ENCODE peak calls at places on chromosomes 3 and 15, in five cellular contexts. One of them, this sample, is unnamed.

GRCh38 chr15:90001062-90001682 is at the start of gene ZNF710:
- DNase-seq in H1: no peak
- DNase-seq in lower lobe of right lung: peak; percentile 50
- DNase-seq in IMR-90: peak; percentile 66
- DNase-seq in cardiac muscle cell: peak; percentile 64
- DNase-seq in this sample: peak; percentile 80

GRCh38 chr3:152516195-152516594 is 247.5 kb downstream of the MBNL1 start:
- DNase-seq in lower lobe of right lung: no peak
- DNase-seq in IMR-90: no peak
- DNase-seq in cardiac muscle cell: no peak
- DNase-seq in H1: no peak
- DNase-seq in this sample: no peak

GRCh38 chr3:51942603-51943450 is 664 bp downstream of the PARP3 start:
- DNase-seq in lower lobe of right lung: peak; percentile 73
- DNase-seq in H1: no peak
- DNase-seq in IMR-90: peak; percentile 52
- DNase-seq in cardiac muscle cell: no peak
- DNase-seq in this sample: peak; percentile 78

GRCh38 chr3:38575279-38575843 is 74.1 kb downstream of the SCN5A start:
- DNase-seq in IMR-90: no peak
- DNase-seq in cardiac muscle cell: no peak
- DNase-seq in H1: no peak
- DNase-seq in lower lobe of right lung: peak; percentile 30
- DNase-seq in this sample: peak; percentile 17

GRCh38 chr15:60006203-60006782 is 2.2 kb downstream of the FOXB1 start:
- DNase-seq in IMR-90: peak; percentile 2
- DNase-seq in lower lobe of right lung: peak; percentile 52
- DNase-seq in H1: no peak
- DNase-seq in cardiac muscle cell: peak; percentile 39
- DNase-seq in this sample: no peak

GRCh38 chr3:194573680-194574437 is 59.4 kb downstream of the TMEM44 start:
- DNase-seq in IMR-90: peak; percentile 68
- DNase-seq in H1: no peak
- DNase-seq in cardiac muscle cell: peak; percentile 60
- DNase-seq in lower lobe of right lung: no peak
- DNase-seq in this sample: no peak

GRCh38 chr15:64921711-64922110 is 10.0 kb downstream of the ANKDD1A start:
- DNase-seq in IMR-90: no peak
- DNase-seq in cardiac muscle cell: no peak
- DNase-seq in lower lobe of right lung: no peak
- DNase-seq in H1: no peak
- DNase-seq in this sample: no peak

GRCh38 chr3:124202754-124203153 is 210.8 kb upstream of the ROPN1 start:
- DNase-seq in cardiac muscle cell: peak; percentile 20
- DNase-seq in IMR-90: no peak
- DNase-seq in H1: no peak
- DNase-seq in lower lobe of right lung: peak; percentile 48
- DNase-seq in this sample: peak; percentile 63

GRCh38 chr3:31997500-31997899 is 15.9 kb downstream of the ZNF860 start:
- DNase-seq in cardiac muscle cell: no peak
- DNase-seq in H1: no peak
- DNase-seq in IMR-90: no peak
- DNase-seq in lower lobe of right lung: no peak
- DNase-seq in this sample: no peak

GRCh38 chr3:153752405-153753027 is 368.7 kb upstream of the ARHGEF26 start:
- DNase-seq in IMR-90: no peak
- DNase-seq in lower lobe of right lung: no peak
- DNase-seq in cardiac muscle cell: no peak
- DNase-seq in H1: no peak
- DNase-seq in this sample: no peak

GRCh38 chr3:7340795-7341194 is 479.9 kb downstream of the GRM7 start:
- DNase-seq in IMR-90: no peak
- DNase-seq in lower lobe of right lung: no peak
- DNase-seq in cardiac muscle cell: no peak
- DNase-seq in H1: no peak
- DNase-seq in this sample: no peak

GRCh38 chr3:74167926-74168325 is 446.5 kb downstream of the CNTN3 start:
- DNase-seq in cardiac muscle cell: no peak
- DNase-seq in IMR-90: no peak
- DNase-seq in lower lobe of right lung: no peak
- DNase-seq in H1: no peak
- DNase-seq in this sample: no peak

GRCh38 chr3:45435961-45436360 is 47.6 kb downstream of the LARS2 start:
- DNase-seq in IMR-90: no peak
- DNase-seq in cardiac muscle cell: no peak
- DNase-seq in lower lobe of right lung: no peak
- DNase-seq in H1: no peak
- DNase-seq in this sample: no peak

GRCh38 chr15:68408971-68409370 is 23.0 kb downstream of the ITGA11 start:
- DNase-seq in H1: no peak
- DNase-seq in lower lobe of right lung: no peak
- DNase-seq in cardiac muscle cell: no peak
- DNase-seq in IMR-90: no peak
- DNase-seq in this sample: no peak

GRCh38 chr3:52023101-52023770 is 27.5 kb upstream of the RPL29 start:
- DNase-seq in IMR-90: no peak
- DNase-seq in lower lobe of right lung: no peak
- DNase-seq in cardiac muscle cell: no peak
- DNase-seq in H1: no peak
- DNase-seq in this sample: no peak

GRCh38 chr3:99505646-99506269 is 132.6 kb upstream of the COL8A1 start:
- DNase-seq in IMR-90: peak; percentile 96
- DNase-seq in lower lobe of right lung: peak; percentile 51
- DNase-seq in H1: no peak
- DNase-seq in cardiac muscle cell: no peak
- DNase-seq in this sample: peak; percentile 85

GRCh38 chr3:27335571-27335970 is 33.6 kb downstream of the NEK10 start:
- DNase-seq in cardiac muscle cell: no peak
- DNase-seq in IMR-90: no peak
- DNase-seq in H1: no peak
- DNase-seq in lower lobe of right lung: no peak
- DNase-seq in this sample: no peak

GRCh38 chr3:98770261-98771039 is 7.3 kb downstream of the ST3GAL6 start:
- DNase-seq in H1: no peak
- DNase-seq in cardiac muscle cell: no peak
- DNase-seq in lower lobe of right lung: peak; percentile 47
- DNase-seq in IMR-90: no peak
- DNase-seq in this sample: no peak

GRCh38 chr3:196604548-196604947 is 34.9 kb upstream of the NRROS start:
- DNase-seq in IMR-90: no peak
- DNase-seq in cardiac muscle cell: no peak
- DNase-seq in lower lobe of right lung: no peak
- DNase-seq in H1: no peak
- DNase-seq in this sample: no peak

GRCh38 chr3:176523114-176523513 is 674.2 kb downstream of the TBL1XR1 start:
- DNase-seq in cardiac muscle cell: no peak
- DNase-seq in IMR-90: no peak
- DNase-seq in H1: no peak
- DNase-seq in lower lobe of right lung: no peak
- DNase-seq in this sample: no peak

GRCh38 chr3:194869482-194870169 is 183.9 kb downstream of the FAM43A start:
- DNase-seq in lower lobe of right lung: no peak
- DNase-seq in cardiac muscle cell: no peak
- DNase-seq in IMR-90: peak; percentile 96
- DNase-seq in H1: no peak
- DNase-seq in this sample: no peak

GRCh38 chr3:128068156-128068620 is 16.0 kb downstream of the SEC61A1 start:
- DNase-seq in lower lobe of right lung: no peak
- DNase-seq in cardiac muscle cell: peak; percentile 58
- DNase-seq in IMR-90: peak; percentile 55
- DNase-seq in H1: no peak
- DNase-seq in this sample: no peak

GRCh38 chr3:41668366-41668765 is 293.5 kb downstream of the ULK4 start:
- DNase-seq in IMR-90: no peak
- DNase-seq in lower lobe of right lung: no peak
- DNase-seq in H1: no peak
- DNase-seq in cardiac muscle cell: no peak
- DNase-seq in this sample: no peak

GRCh38 chr3:46710671-46711295 is 6.9 kb downstream of the PRSS50 start:
- DNase-seq in H1: no peak
- DNase-seq in lower lobe of right lung: peak; percentile 27
- DNase-seq in IMR-90: no peak
- DNase-seq in cardiac muscle cell: no peak
- DNase-seq in this sample: peak; percentile 49

GRCh38 chr15:67762610-67763368 is 62.5 kb upstream of the SKOR1 start:
- DNase-seq in H1: no peak
- DNase-seq in cardiac muscle cell: no peak
- DNase-seq in lower lobe of right lung: no peak
- DNase-seq in IMR-90: peak; percentile 34
- DNase-seq in this sample: no peak

GRCh38 chr15:82621970-82622369 is 25.2 kb downstream of the CPEB1 start:
- DNase-seq in IMR-90: no peak
- DNase-seq in H1: no peak
- DNase-seq in cardiac muscle cell: no peak
- DNase-seq in lower lobe of right lung: no peak
- DNase-seq in this sample: no peak

GRCh38 chr15:38868326-38869114 is 303.9 kb upstream of the RASGRP1 start:
- DNase-seq in lower lobe of right lung: no peak
- DNase-seq in H1: no peak
- DNase-seq in cardiac muscle cell: no peak
- DNase-seq in IMR-90: peak; percentile 94
- DNase-seq in this sample: peak; percentile 80

GRCh38 chr15:89743011-89743410 is 8.0 kb downstream of the MESP1 start:
- DNase-seq in lower lobe of right lung: no peak
- DNase-seq in H1: no peak
- DNase-seq in IMR-90: no peak
- DNase-seq in cardiac muscle cell: no peak
- DNase-seq in this sample: no peak

GRCh38 chr15:89460048-89460447 is 36.3 kb downstream of the RHCG start:
- DNase-seq in IMR-90: no peak
- DNase-seq in cardiac muscle cell: no peak
- DNase-seq in H1: no peak
- DNase-seq in lower lobe of right lung: no peak
- DNase-seq in this sample: no peak

GRCh38 chr3:133479895-133480669 is 80.2 kb downstream of the BFSP2 start:
- DNase-seq in H1: no peak
- DNase-seq in lower lobe of right lung: no peak
- DNase-seq in IMR-90: no peak
- DNase-seq in cardiac muscle cell: no peak
- DNase-seq in this sample: no peak

GRCh38 chr3:88203537-88204143 is 53.9 kb downstream of the C3orf38 start:
- DNase-seq in IMR-90: peak; percentile 67
- DNase-seq in H1: no peak
- DNase-seq in cardiac muscle cell: peak; percentile 77
- DNase-seq in lower lobe of right lung: no peak
- DNase-seq in this sample: peak; percentile 71

GRCh38 chr3:47542614-47543173 is 29.2 kb upstream of the ELP6 start:
- DNase-seq in lower lobe of right lung: no peak
- DNase-seq in IMR-90: peak; percentile 16
- DNase-seq in H1: no peak
- DNase-seq in cardiac muscle cell: no peak
- DNase-seq in this sample: peak; percentile 81

GRCh38 chr3:122982202-122983185 is 45.1 kb downstream of the SEMA5B start:
- DNase-seq in lower lobe of right lung: no peak
- DNase-seq in cardiac muscle cell: peak; percentile 33
- DNase-seq in H1: no peak
- DNase-seq in IMR-90: no peak
- DNase-seq in this sample: no peak

GRCh38 chr3:141104151-141104741 is 53.1 kb downstream of the SPSB4 start:
- DNase-seq in lower lobe of right lung: peak; percentile 54
- DNase-seq in H1: no peak
- DNase-seq in cardiac muscle cell: no peak
- DNase-seq in IMR-90: no peak
- DNase-seq in this sample: no peak

GRCh38 chr3:130857336-130858026 is 36.4 kb upstream of the ATP2C1 start:
- DNase-seq in lower lobe of right lung: no peak
- DNase-seq in H1: no peak
- DNase-seq in cardiac muscle cell: no peak
- DNase-seq in IMR-90: no peak
- DNase-seq in this sample: no peak

GRCh38 chr3:104628185-104628789 is 738.4 kb upstream of the ALCAM start:
- DNase-seq in H1: no peak
- DNase-seq in IMR-90: peak; percentile 73
- DNase-seq in lower lobe of right lung: no peak
- DNase-seq in cardiac muscle cell: peak; percentile 73
- DNase-seq in this sample: no peak
- TF ChIP-seq CTCF in H1: peak; percentile 20
- TF ChIP-seq CTCF in IMR-90: peak; percentile 72
- TF ChIP-seq CTCF in lower lobe of right lung: peak; percentile 51
- TF ChIP-seq CTCF in cardiac muscle cell: peak; percentile 80
- TF ChIP-seq CTCF in this sample: peak; percentile 57

DNA sequence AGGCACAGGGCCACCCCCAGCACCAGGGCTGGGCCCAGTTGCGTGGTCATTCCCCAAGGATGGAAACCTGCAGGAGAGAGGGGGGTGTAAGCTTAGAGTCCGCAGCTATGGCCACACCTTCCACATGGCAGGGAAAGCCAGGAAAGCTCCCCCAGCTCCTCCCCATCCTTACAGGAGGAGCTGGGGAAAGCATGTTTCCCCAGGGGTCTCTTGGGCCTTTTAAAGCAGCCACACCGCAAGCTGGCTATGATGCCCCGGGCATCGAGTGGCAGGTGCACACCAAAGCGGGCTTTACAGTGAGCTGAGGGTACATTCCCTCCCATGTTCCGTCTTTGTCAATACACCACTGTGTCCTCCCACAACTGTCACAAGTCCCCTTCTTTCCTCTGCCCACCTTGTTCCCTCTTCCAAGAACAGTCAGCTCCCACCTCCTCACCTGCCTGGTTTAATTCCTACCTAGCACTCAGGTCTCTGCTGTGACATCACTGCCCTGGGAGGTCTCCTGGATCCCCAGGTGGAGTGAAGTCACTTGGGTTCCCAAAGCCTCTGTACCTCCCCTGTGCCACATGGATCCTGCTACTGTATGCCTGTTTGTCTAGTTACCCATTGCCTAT is 3.4 kb upstream of the IFRD2 start:
- DNase-seq in lower lobe of right lung: no peak
- DNase-seq in IMR-90: no peak
- DNase-seq in H1: no peak
- DNase-seq in cardiac muscle cell: no peak
- DNase-seq in this sample: no peak
- H3K4me1 ChIP-seq in lower lobe of right lung: peaks cover 47% of the 10 kb centered on the region
- H3K4me1 ChIP-seq in IMR-90: peaks cover 21% of the 10 kb centered on the region
- H3K4me1 ChIP-seq in H1: peaks cover 9% of the 10 kb centered on the region
- H3K4me1 ChIP-seq in cardiac muscle cell: peaks cover 10% of the 10 kb centered on the region
- H3K4me1 ChIP-seq in this sample: peaks cover 47% of the 10 kb centered on the region

GRCh38 chr3:112654492-112654891 is 13.5 kb upstream of the CCDC80 start:
- DNase-seq in IMR-90: peak; percentile 34
- DNase-seq in lower lobe of right lung: no peak
- DNase-seq in H1: no peak
- DNase-seq in cardiac muscle cell: no peak
- DNase-seq in this sample: no peak
- H3K4me3 ChIP-seq in IMR-90: no peak overlapping the region
- H3K4me3 ChIP-seq in lower lobe of right lung: no peak overlapping the region
- H3K4me3 ChIP-seq in H1: no peak overlapping the region
- H3K4me3 ChIP-seq in cardiac muscle cell: no peak overlapping the region
- H3K4me3 ChIP-seq in this sample: no peak overlapping the region

DNA sequence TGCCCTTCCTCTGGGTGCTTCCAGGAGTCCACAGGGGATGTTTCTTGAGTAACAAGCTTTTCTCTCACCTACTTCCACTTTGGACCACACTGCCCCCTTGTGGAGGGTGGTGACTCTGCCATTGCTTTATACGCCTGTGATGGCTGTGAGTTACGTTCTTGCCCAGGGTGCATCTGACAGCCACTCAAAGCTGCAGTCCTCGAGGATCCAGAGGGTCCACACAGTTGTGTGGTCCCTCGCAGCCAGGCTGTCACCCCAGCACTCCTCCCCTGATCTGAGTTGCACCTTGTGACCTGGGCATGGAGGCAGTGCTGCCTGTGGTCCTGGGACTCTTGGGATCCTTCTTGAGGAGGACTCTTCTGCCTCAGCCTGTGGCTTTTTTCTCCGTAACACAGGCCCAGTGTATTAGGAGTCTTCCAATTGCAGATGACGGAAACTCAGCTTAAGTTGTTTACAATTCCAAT is 23.4 kb downstream of the FOXL2 start:
- DNase-seq in H1: no peak
- DNase-seq in lower lobe of right lung: peak; percentile 87
- DNase-seq in cardiac muscle cell: peak; percentile 85
- DNase-seq in IMR-90: peak; percentile 83
- DNase-seq in this sample: peak; percentile 79
- TF ChIP-seq CTCF in H1: peak; percentile 82
- TF ChIP-seq CTCF in lower lobe of right lung: peak; percentile 94
- TF ChIP-seq CTCF in cardiac muscle cell: peak; percentile 94
- TF ChIP-seq CTCF in IMR-90: peak; percentile 89
- TF ChIP-seq CTCF in this sample: peak; percentile 68